ENCODE peak calls at places on chromosomes 1 and 21, in four cellular contexts. L is NCI-H82, T is type B pancreatic cell, X is fibroblast of mammary gland. A is an unnamed sample.

GRCh38 chr1:11817192-11817591 is 11.2 kb downstream of the CLCN6 start:
- DNase-seq in T (no peak), X (no peak), L (no peak), A (no peak)

GRCh38 chr21:42655797-42656770 is 2.7 kb downstream of the PDE9A start:
- DNase-seq in L (no peak), X (no peak), T (no peak), A (no peak)

GRCh38 chr1:217363319-217363718 is 267.6 kb downstream of the GPATCH2 start:
- DNase-seq in X (peak), L (no peak), T (no peak), A (no peak)

GRCh38 chr1:109107785-109108184 is 6.1 kb upstream of the ELAPOR1 start:
- DNase-seq in T (no peak), X (no peak), L (no peak), A (no peak)

GRCh38 chr1:40153073-40153770 is 8.0 kb upstream of the RLF start:
- DNase-seq in L (peak), X (peak), T (no peak), A (peak)

GRCh38 chr1:119929643-119930310 is 33.5 kb upstream of the ADAM30 start:
- DNase-seq in T (no peak), X (no peak), L (no peak), A (no peak)

GRCh38 chr1:192660613-192661012 is 24.7 kb downstream of the RGS13 start:
- DNase-seq in T (no peak), L (no peak), X (no peak), A (no peak)

GRCh38 chr1:97898948-97899347 is 21.9 kb downstream of the DPYD start:
- DNase-seq in T (no peak), L (no peak), X (peak), A (no peak)

GRCh38 chr1:210234254-210234747 is 1.7 kb downstream of the SERTAD4 start:
- DNase-seq in T (no peak), L (peak), X (no peak), A (no peak)

GRCh38 chr1:88276158-88276557 is 407.9 kb upstream of the PKN2 start:
- DNase-seq in T (no peak), X (peak), L (no peak), A (no peak)

GRCh38 chr1:2236695-2237677 is 8.9 kb downstream of the SKI start:
- DNase-seq in L (no peak), T (no peak), X (no peak), A (no peak)

GRCh38 chr1:155706101-155706619 is 17.3 kb downstream of the DAP3 start:
- DNase-seq in X (peak), T (no peak), L (no peak), A (no peak)

GRCh38 chr1:14140800-14141526 is 441.0 kb downstream of the PRDM2 start:
- DNase-seq in T (no peak), L (no peak), X (peak), A (no peak)

GRCh38 chr1:31470794-31471315 is 57.8 kb downstream of the SERINC2 start:
- DNase-seq in L (no peak), X (no peak), T (no peak), A (no peak)

GRCh38 chr1:160017592-160017991 is 14.2 kb downstream of the PIGM start:
- DNase-seq in T (no peak), L (no peak), X (no peak), A (no peak)